ENCODE peak calls at places on chromosomes 7 and 10, in five cellular contexts. A, S, C, P and L are unnamed samples.

GRCh38 chr10:96857613-96858012 is 25.5 kb downstream of the LCOR start:
- DNase-seq in C (peak; percentile 8), P (no peak), S (no peak), A (no peak), L (no peak)

GRCh38 chr10:76341740-76342139 is 910.3 kb downstream of the LRMDA start:
- DNase-seq in A (no peak), C (no peak), S (no peak), P (no peak), L (no peak)

GRCh38 chr10:14560794-14561765 is 213.6 kb downstream of the FAM107B start:
- DNase-seq in S (no peak), C (no peak), P (no peak), A (no peak), L (no peak)

GRCh38 chr7:29574659-29575058 is 11.0 kb downstream of the PRR15 start:
- DNase-seq in S (no peak), P (no peak), A (no peak), C (no peak), L (no peak)

GRCh38 chr10:132915411-132915810 is 27.0 kb downstream of the CFAP46 start:
- DNase-seq in S (no peak), P (no peak), A (no peak), C (no peak), L (no peak)

GRCh38 chr10:74056081-74056818 is 58.3 kb downstream of the VCL start:
- DNase-seq in A (peak; percentile 43), C (peak; percentile 61), P (peak; percentile 86), S (peak; percentile 73), L (no peak)

GRCh38 chr7:129951076-129952011 is 1.4 kb downstream of the UBE2H start:
- DNase-seq in A (peak; percentile 46), S (peak; percentile 23), P (no peak), C (peak; percentile 51), L (no peak)

GRCh38 chr10:112295853-112296830 is 12.9 kb downstream of the TECTB start:
- DNase-seq in S (no peak), C (peak; percentile 12), P (peak; percentile 41), A (peak; percentile 51), L (no peak)

GRCh38 chr7:55641273-55641691 is 69.0 kb upstream of the VOPP1 start:
- DNase-seq in C (peak; percentile 89), P (peak; percentile 77), A (peak; percentile 74), S (peak; percentile 84), L (peak; percentile 68)